ENCODE peak calls at places on chromosome 19, in nine cellular contexts. L is prostate gland; G is testis; K is CD4-positive, CD25-positive, alpha-beta regulatory T cell; O is fibroblast of lung; B is sigmoid colon; F is Peyer's patch; V is CD4-positive, alpha-beta memory T cell; C is right lobe of liver. H is an unnamed sample. For H3K4me1, the result is how much of the 10 kb centered on the place peaks cover.

GRCh38 chr19:33845498-33845897 is 48.8 kb downstream of the KCTD15 start:
- DNase-seq in B (no peak), O (no peak), V (no peak), K (no peak), F (no peak), L (no peak), G (no peak), C (no peak), H (no peak)

GRCh38 chr19:40006273-40006691 is 9.4 kb downstream of the ZNF546 start:
- DNase-seq in F (no peak), C (no peak), V (no peak), L (no peak), O (peak), G (no peak), B (no peak), K (no peak), H (peak)

GRCh38 chr19:31863122-31863521 is 482.3 kb upstream of the ZNF507 start:
- DNase-seq in V (no peak), L (no peak), C (no peak), F (no peak), B (no peak), K (no peak), O (no peak), G (no peak), H (no peak)

GRCh38 chr19:13993554-13994308 is 12.4 kb downstream of the RFX1 start:
- DNase-seq in L (no peak), B (no peak), C (no peak), G (no peak), K (no peak), V (no peak), O (no peak), F (no peak), H (no peak)

GRCh38 chr19:30428856-30429255 is 56.7 kb downstream of the ZNF536 start:
- DNase-seq in K (no peak), V (no peak), O (no peak), C (no peak), G (no peak), F (no peak), B (no peak), L (no peak), H (no peak)

GRCh38 chr19:34418300-34418699 is 9.9 kb upstream of the UBA2 start:
- DNase-seq in B (no peak), K (no peak), F (no peak), L (no peak), G (no peak), V (no peak), C (no peak), O (no peak), H (no peak)

GRCh38 chr19:29855771-29856510 is 44.1 kb downstream of the CCNE1 start:
- DNase-seq in G (no peak), C (no peak), V (no peak), K (no peak), L (no peak), F (no peak), B (peak), O (no peak), H (no peak)

GRCh38 chr19:33302175-33302973 is at the start of gene CEBPA:
- DNase-seq in K (peak), C (peak), V (peak), B (peak), L (peak), G (peak), F (peak), O (peak), H (peak)

GRCh38 chr19:40055832-40056504 is at the start of gene ZNF780B:
- DNase-seq in F (peak), K (peak), C (peak), G (peak), O (peak), L (peak), B (peak), V (peak), H (peak)

GRCh38 chr19:49931293-49932040 is 2.2 kb upstream of the NUP62 start:
- DNase-seq in V (no peak), B (no peak), C (no peak), G (no peak), L (no peak), K (no peak), F (no peak), O (no peak), H (no peak)

GRCh38 chr19:15195987-15196682 is 4.7 kb downstream of the NOTCH3 start:
- DNase-seq in O (no peak), K (no peak), B (no peak), V (no peak), C (no peak), L (peak), F (peak), G (peak), H (peak)

GRCh38 chr19:51018745-51019543 is 565 bp downstream of the KLK10 start:
- DNase-seq in C (no peak), O (no peak), V (no peak), F (no peak), K (no peak), G (peak), L (peak), B (no peak), H (peak)

GRCh38 chr19:29831041-29831548 is 19.3 kb downstream of the CCNE1 start:
- DNase-seq in G (no peak), B (no peak), K (peak), F (no peak), V (peak), O (no peak), C (no peak), L (no peak), H (peak)

GRCh38 chr19:48490980-48491792 is 20.4 kb downstream of the LMTK3 start:
- DNase-seq in G (no peak), K (peak), B (no peak), O (no peak), C (no peak), L (no peak), V (peak), F (peak), H (peak)

GRCh38 chr19:13033819-13034611 is 38.7 kb downstream of the NFIX start:
- DNase-seq in K (no peak), G (peak), O (peak), L (no peak), F (peak), C (peak), B (peak), V (peak), H (peak)

GRCh38 chr19:13022859-13023636 is 27.8 kb downstream of the NFIX start:
- DNase-seq in K (no peak), C (peak), V (no peak), B (peak), L (peak), G (peak), O (peak), F (peak), H (peak)

GRCh38 chr19:5075603-5076002 is 106.7 kb downstream of the KDM4B start:
- DNase-seq in G (no peak), K (no peak), V (no peak), O (no peak), B (no peak), L (no peak), F (no peak), C (no peak), H (no peak)

GRCh38 chr19:47419037-47419783 is at the start of gene MEIS3:
- DNase-seq in L (no peak), O (no peak), K (no peak), B (no peak), G (no peak), C (no peak), V (no peak), F (no peak), H (no peak)

GRCh38 chr19:15532779-15533521 is 24.6 kb downstream of the CYP4F22 start:
- DNase-seq in B (no peak), C (no peak), F (no peak), L (no peak), V (no peak), G (no peak), K (no peak), O (no peak), H (peak)

GRCh38 chr19:3056454-3057016 is 5.8 kb downstream of the TLE5 start:
- DNase-seq in B (no peak), O (no peak), F (no peak), C (no peak), L (no peak), K (no peak), V (no peak), G (peak), H (no peak)

GRCh38 chr19:6556043-6556449 is 25.2 kb downstream of the TNFSF9 start:
- DNase-seq in G (no peak), O (no peak), C (no peak), B (no peak), V (no peak), F (no peak), K (no peak), L (no peak), H (no peak)
- H3K27ac ChIP-seq in G (no peak), O (no peak), C (no peak), B (no peak), V (no peak), F (no peak), K (no peak), L (no peak), H (no peak)

GRCh38 chr19:18429717-18430416 is 8.1 kb downstream of the ISYNA1 start:
- DNase-seq in C (no peak), V (no peak), B (peak), O (no peak), K (no peak), G (no peak), L (no peak), F (no peak), H (no peak)
- H3K4me1 ChIP-seq in C (under half), V (half or more), B (half or more), O (under half), K (half or more), G (half or more), L (under half), F (under half), H (under half)

GRCh38 chr19:56142087-56142787 is 1.1 kb downstream of the ZNF444 start:
- DNase-seq in B (no peak), G (no peak), F (no peak), C (peak), L (peak), V (no peak), K (no peak), O (no peak), H (peak)
- H3K27ac ChIP-seq in B (peak), G (peak), F (peak), C (peak), L (peak), V (peak), K (peak), O (no peak), H (no peak)

DNA sequence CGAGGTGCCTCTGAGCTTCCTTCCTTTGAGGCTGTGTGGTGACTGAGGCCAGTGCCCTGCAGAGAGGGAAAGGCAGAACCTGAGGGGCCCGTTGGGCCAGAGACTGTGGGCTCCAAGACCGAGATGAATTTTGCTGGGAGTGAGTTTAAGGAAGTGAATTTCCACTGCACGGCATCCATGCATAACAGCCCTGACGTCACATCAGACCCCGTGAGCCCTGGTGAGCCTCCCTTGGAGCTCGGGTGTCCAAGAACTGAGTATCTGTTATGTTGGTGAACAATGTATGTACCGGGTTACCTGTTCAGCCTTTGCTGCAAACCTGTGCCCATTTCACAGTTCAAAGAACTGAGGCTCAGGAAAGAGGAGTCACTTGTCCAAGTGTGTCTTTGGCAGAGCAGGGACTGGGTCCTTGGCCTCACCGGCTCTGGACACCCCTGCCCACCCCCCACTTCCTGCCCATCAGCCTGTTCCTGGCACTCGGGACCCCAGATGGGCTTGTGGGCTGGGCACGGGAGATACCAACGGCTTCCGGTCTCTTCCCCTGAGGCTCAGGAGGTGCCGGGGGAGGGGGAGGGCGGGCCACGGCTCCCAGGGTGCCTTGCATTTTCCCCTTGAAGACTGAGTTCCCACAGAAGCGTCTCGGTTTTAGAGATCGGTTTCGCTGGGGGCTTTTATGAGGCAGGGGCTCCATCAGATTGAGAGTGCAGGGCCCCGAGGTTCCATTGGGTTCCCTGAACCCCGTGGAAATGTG is 33.7 kb downstream of the NFILZ start:
- DNase-seq in G (no peak), C (no peak), L (no peak), K (peak), F (no peak), V (peak), B (no peak), O (no peak), H (no peak)
- H3K4me1 ChIP-seq in G (under half), C (under half), L (under half), K (under half), F (under half), V (under half), B (under half), O (under half), H (under half)

GRCh38 chr19:45636275-45636674 is 2.9 kb downstream of the EML2 start:
- DNase-seq in B (no peak), F (no peak), O (no peak), C (no peak), K (no peak), G (no peak), L (no peak), V (no peak), H (no peak)

GRCh38 chr19:45629704-45630103 is 9.5 kb downstream of the EML2 start:
- DNase-seq in C (no peak), L (no peak), O (no peak), B (no peak), F (no peak), G (no peak), K (no peak), V (no peak), H (no peak)

GRCh38 chr19:45632468-45633196 is 6.6 kb downstream of the EML2 start:
- DNase-seq in F (peak), L (peak), C (no peak), K (no peak), O (peak), B (peak), G (peak), V (no peak), H (peak)

GRCh38 chr19:45630463-45630862 is 8.7 kb downstream of the EML2 start:
- DNase-seq in B (no peak), K (no peak), V (no peak), F (no peak), C (no peak), L (no peak), G (no peak), O (peak), H (peak)
- H3K27ac ChIP-seq in B (no peak), K (no peak), V (no peak), F (no peak), C (no peak), L (no peak), G (no peak), O (peak), H (peak)

H was measured in mammary epithelial cell.